ENCODE peak calls at places on chromosomes 12 and 14, in nine cellular contexts. K, F, L, E, T, P, Q, H and U are unnamed samples.

GRCh38 chr14:61178226-61179060 is 102.7 kb downstream of the TMEM30B start:
- DNase-seq in T (no peak), H (peak), F (peak), K (no peak), L (no peak), P (peak), E (peak), Q (no peak), U (no peak)

GRCh38 chr14:68466491-68466977 is 326.3 kb downstream of the ZFP36L1 start:
- DNase-seq in E (peak), T (no peak), K (no peak), F (peak), H (peak), P (peak), L (no peak), Q (no peak), U (no peak)

GRCh38 chr12:22100952-22101748 is 55.1 kb downstream of the CMAS start:
- DNase-seq in F (peak), T (no peak), E (peak), P (peak), K (peak), L (peak), Q (no peak), H (peak), U (peak)

GRCh38 chr12:27999970-28000369 is 27.4 kb upstream of the PTHLH start:
- DNase-seq in F (no peak), K (no peak), T (no peak), L (no peak), Q (no peak), H (no peak), P (no peak), E (no peak), U (no peak)

GRCh38 chr14:76546426-76547221 is 170.7 kb downstream of the ESRRB start:
- DNase-seq in K (no peak), T (peak), L (peak), F (no peak), Q (no peak), E (no peak), P (no peak), H (peak), U (no peak)

GRCh38 chr14:89139404-89140247 is 277.4 kb downstream of the FOXN3 start:
- DNase-seq in H (peak), Q (no peak), L (no peak), E (no peak), K (no peak), F (no peak), P (no peak), T (no peak), U (peak)

GRCh38 chr12:32471601-32472001 is 72.2 kb downstream of the FGD4 start:
- DNase-seq in K (no peak), H (no peak), T (no peak), L (no peak), Q (no peak), P (no peak), F (peak), E (no peak), U (no peak)

GRCh38 chr14:24092110-24092959 is 1.8 kb upstream of the PCK2 start:
- DNase-seq in E (no peak), Q (no peak), H (no peak), L (no peak), K (no peak), T (no peak), F (no peak), P (peak), U (peak)

GRCh38 chr14:28759658-28760313 is 6.8 kb upstream of the FOXG1 start:
- DNase-seq in T (no peak), E (no peak), Q (no peak), P (no peak), F (no peak), H (no peak), K (no peak), L (no peak), U (no peak)

GRCh38 chr12:93536766-93537515 is 35.5 kb upstream of the SOCS2 start:
- DNase-seq in E (no peak), Q (no peak), L (no peak), K (peak), P (no peak), F (no peak), T (no peak), H (no peak), U (no peak)

GRCh38 chr12:8035440-8036010 is 3.0 kb downstream of the FOXJ2 start:
- DNase-seq in E (peak), K (no peak), F (no peak), L (no peak), H (no peak), Q (no peak), T (no peak), P (no peak), U (no peak)

GRCh38 chr12:65993173-65993572 is 137.4 kb downstream of the LLPH start:
- DNase-seq in P (no peak), K (no peak), L (no peak), E (no peak), Q (no peak), T (no peak), H (no peak), F (no peak), U (no peak)

GRCh38 chr14:102923201-102923919 is 897 bp downstream of the AMN start:
- DNase-seq in L (no peak), H (no peak), F (no peak), K (no peak), E (no peak), T (no peak), P (no peak), Q (no peak), U (no peak)

GRCh38 chr14:78848234-78848820 is 678.2 kb downstream of the NRXN3 start:
- DNase-seq in E (peak), H (peak), F (peak), P (no peak), K (no peak), L (peak), Q (peak), T (peak), U (peak)

GRCh38 chr14:51627313-51627712 is 24.4 kb upstream of the FRMD6 start:
- DNase-seq in Q (no peak), K (no peak), P (no peak), F (no peak), H (no peak), L (no peak), T (no peak), E (no peak), U (no peak)

GRCh38 chr14:83491091-83491490 is 1957.4 kb upstream of the SEL1L start:
- DNase-seq in E (no peak), K (no peak), L (no peak), P (no peak), H (no peak), Q (no peak), F (no peak), T (no peak), U (no peak)

GRCh38 chr12:49539406-49540228 is 787 bp downstream of the KCNH3 start:
- DNase-seq in E (no peak), L (no peak), F (no peak), H (no peak), K (no peak), Q (no peak), P (no peak), T (no peak), U (no peak)

GRCh38 chr12:120684523-120684932 is 2.4 kb upstream of the MLEC start:
- DNase-seq in Q (no peak), L (no peak), E (peak), P (no peak), T (no peak), F (no peak), K (no peak), H (peak), U (no peak)

GRCh38 chr12:21065845-21066244 is 65.1 kb upstream of the SLCO1B1 start:
- DNase-seq in P (no peak), T (no peak), K (no peak), F (no peak), E (no peak), L (no peak), H (no peak), Q (no peak), U (peak)

GRCh38 chr12:105334568-105334967 is 4.1 kb downstream of the C12orf75 start:
- DNase-seq in P (no peak), K (no peak), T (no peak), F (peak), Q (no peak), H (peak), L (no peak), E (no peak), U (no peak)

GRCh38 chr12:109723311-109723791 is 9.7 kb downstream of the FAM222A start:
- DNase-seq in H (no peak), F (no peak), T (no peak), K (no peak), Q (peak), L (no peak), E (no peak), P (no peak), U (peak)

GRCh38 chr12:131333621-131334440 is 377.1 kb upstream of the SFSWAP start:
- DNase-seq in T (no peak), Q (no peak), K (no peak), P (no peak), L (no peak), H (no peak), F (no peak), E (no peak), U (no peak)

GRCh38 chr12:113524495-113524894 is 52.8 kb upstream of the LHX5 start:
- DNase-seq in L (no peak), F (no peak), K (no peak), H (no peak), E (no peak), P (no peak), Q (no peak), T (no peak), U (no peak)

GRCh38 chr14:59187802-59188460 is 536 bp upstream of the DAAM1 start:
- DNase-seq in E (no peak), L (peak), T (peak), H (peak), P (peak), K (peak), F (no peak), Q (peak), U (no peak)

GRCh38 chr14:68549966-68550705 is 242.7 kb downstream of the ZFP36L1 start:
- DNase-seq in Q (no peak), E (no peak), K (no peak), L (no peak), T (no peak), H (no peak), P (no peak), F (peak), U (no peak)

GRCh38 chr14:75821828-75822521 is 159.8 kb downstream of the TGFB3 start:
- DNase-seq in P (no peak), Q (no peak), T (no peak), L (no peak), E (peak), K (no peak), H (no peak), F (peak), U (no peak)

GRCh38 chr12:124862768-124863408 is 776 bp downstream of the SCARB1 start:
- DNase-seq in T (no peak), E (no peak), H (no peak), K (peak), P (no peak), F (peak), L (no peak), Q (peak), U (no peak)

GRCh38 chr12:93704122-93704521 is 26.9 kb downstream of the CRADD start:
- DNase-seq in P (no peak), T (no peak), E (no peak), F (peak), K (no peak), H (no peak), Q (no peak), L (no peak), U (peak)

GRCh38 chr14:81315344-81315743 is 84.8 kb downstream of the STON2 start:
- DNase-seq in E (no peak), K (no peak), F (no peak), T (no peak), H (no peak), Q (no peak), L (no peak), P (no peak), U (no peak)

GRCh38 chr14:102827716-102828115 is 50.5 kb downstream of the TRAF3 start:
- DNase-seq in E (no peak), Q (no peak), K (no peak), H (no peak), T (no peak), P (no peak), L (no peak), F (peak), U (no peak)

GRCh38 chr12:121576851-121577391 is 3.9 kb downstream of the KDM2B start:
- DNase-seq in Q (no peak), L (peak), F (peak), P (no peak), T (no peak), H (peak), K (no peak), E (peak), U (no peak)

GRCh38 chr14:89956294-89957009 is 725 bp downstream of the TDP1 start:
- DNase-seq in F (peak), Q (no peak), E (peak), P (peak), H (peak), T (peak), K (peak), L (peak), U (no peak)

GRCh38 chr12:48040294-48040820 is 36.1 kb upstream of the COL2A1 start:
- DNase-seq in L (no peak), E (no peak), P (no peak), H (no peak), T (no peak), K (no peak), F (no peak), Q (no peak), U (no peak)

GRCh38 chr14:105876158-105876557 is 349.8 kb downstream of the TMEM121 start:
- DNase-seq in F (no peak), E (no peak), L (no peak), K (no peak), Q (no peak), P (peak), H (no peak), T (no peak), U (no peak)

GRCh38 chr12:14410841-14411569 is 45.5 kb downstream of the ATF7IP start:
- DNase-seq in F (no peak), K (no peak), L (no peak), Q (no peak), E (peak), T (no peak), H (peak), P (no peak), U (no peak)

GRCh38 chr12:133080051-133080618 is 588 bp upstream of the ZNF140 start:
- DNase-seq in Q (peak), H (peak), P (peak), T (peak), E (peak), L (peak), F (peak), K (peak), U (peak)
- TF ChIP-seq CTCF in Q (no peak), H (peak), P (no peak), T (no peak), E (no peak), L (no peak), F (no peak), K (no peak), U (no peak)

DNA sequence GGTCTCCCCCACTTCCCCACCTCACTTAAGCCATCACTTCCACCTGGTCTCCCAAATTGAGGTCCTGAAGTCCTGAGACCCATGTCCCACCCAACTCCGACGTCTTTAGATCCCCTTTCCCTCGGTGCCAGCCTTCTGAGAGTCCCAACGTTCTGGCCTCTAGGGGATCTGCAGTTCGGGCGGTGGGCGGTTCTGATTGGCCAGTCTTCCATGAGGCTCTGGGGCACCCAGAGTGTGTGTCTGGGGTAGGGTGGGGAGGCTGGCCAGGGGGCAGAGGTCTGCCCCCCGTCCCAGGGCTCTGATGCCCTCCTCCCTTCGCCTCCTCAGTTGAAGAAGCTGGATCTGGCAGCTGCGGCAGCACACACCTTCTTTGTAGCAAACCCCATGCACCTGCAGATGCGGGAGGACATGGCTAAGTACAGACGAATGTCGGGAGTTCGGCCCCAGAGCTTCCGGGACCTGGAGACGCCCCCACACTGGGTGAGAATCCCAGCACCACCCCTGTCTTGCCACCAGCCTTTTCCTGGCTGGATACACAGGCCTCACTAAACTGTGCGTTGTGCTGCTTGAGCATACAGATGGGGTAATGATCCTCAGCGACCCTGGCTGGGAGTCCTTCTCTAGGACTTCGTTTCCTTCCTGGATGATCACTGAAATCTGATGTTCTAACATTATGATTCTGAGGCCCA is 1.5 kb downstream of the P3H3 start:
- DNase-seq in T (peak), K (peak), Q (no peak), F (no peak), H (peak), E (no peak), P (no peak), L (no peak), U (no peak)
- TF ChIP-seq CTCF in T (no peak), K (no peak), Q (no peak), F (no peak), H (peak), E (no peak), P (no peak), L (peak), U (no peak)

GRCh38 chr12:51913071-51914033 is 6.0 kb downstream of the ACVRL1 start:
- DNase-seq in P (no peak), L (no peak), K (no peak), Q (no peak), T (no peak), E (no peak), H (no peak), F (no peak), U (no peak)
- TF ChIP-seq CTCF in P (no peak), L (no peak), K (no peak), Q (no peak), T (no peak), E (no peak), H (peak), F (no peak), U (no peak)

GRCh38 chr12:12974211-12974610 is 22.2 kb upstream of the GPRC5D start:
- DNase-seq in L (no peak), E (no peak), H (no peak), T (no peak), F (no peak), K (no peak), P (no peak), Q (no peak), U (no peak)

GRCh38 chr12:12976366-12976765 is 23.7 kb downstream of the HEBP1 start:
- DNase-seq in F (peak), P (peak), T (no peak), K (no peak), L (no peak), Q (no peak), E (peak), H (peak), U (no peak)

GRCh38 chr12:12973019-12973418 is 21.0 kb upstream of the GPRC5D start:
- DNase-seq in T (no peak), H (no peak), L (no peak), F (no peak), Q (no peak), E (no peak), K (no peak), P (no peak), U (no peak)

GRCh38 chr12:12977231-12977630 is 22.8 kb downstream of the HEBP1 start:
- DNase-seq in Q (no peak), H (no peak), F (no peak), E (no peak), P (no peak), T (no peak), L (no peak), K (no peak), U (no peak)

GRCh38 chr12:12975322-12976077 is 23.5 kb upstream of the GPRC5D start:
- DNase-seq in L (no peak), T (no peak), H (peak), Q (peak), F (peak), E (no peak), P (peak), K (no peak), U (no peak)
- TF ChIP-seq CTCF in L (no peak), T (no peak), H (peak), Q (peak), F (peak), E (peak), P (peak), K (no peak), U (peak)

GRCh38 chr12:41365653-41366131 is 177.6 kb downstream of the PDZRN4 start:
- DNase-seq in E (no peak), T (no peak), H (no peak), P (no peak), F (no peak), L (no peak), K (no peak), Q (no peak), U (no peak)

GRCh38 chr12:41364211-41364610 is 176.1 kb downstream of the PDZRN4 start:
- DNase-seq in K (no peak), F (no peak), P (no peak), T (no peak), H (no peak), L (no peak), Q (no peak), E (no peak), U (no peak)

GRCh38 chr12:41362511-41362910 is 174.4 kb downstream of the PDZRN4 start:
- DNase-seq in H (no peak), L (no peak), T (no peak), K (no peak), P (no peak), E (no peak), Q (no peak), F (no peak), U (no peak)

DNA sequence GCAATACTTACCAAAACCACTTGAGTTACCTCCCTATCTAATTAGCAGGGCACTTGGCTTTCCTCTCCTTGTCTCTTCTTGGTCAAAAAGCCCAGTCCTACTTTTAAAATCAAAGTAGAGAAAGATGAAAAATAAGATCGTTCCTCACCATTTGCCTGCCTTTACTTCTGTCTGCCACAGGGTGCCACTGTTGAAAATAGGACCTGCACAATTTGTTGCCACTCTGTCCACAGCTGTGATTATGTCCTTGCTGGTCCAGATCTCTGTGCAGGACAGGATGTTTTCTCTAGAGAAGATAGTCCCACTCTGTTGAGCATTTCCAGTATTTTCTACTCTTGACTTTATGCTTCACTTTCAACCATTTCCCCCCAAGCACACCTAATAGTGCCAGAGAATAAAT is 179.9 kb downstream of the PDZRN4 start:
- DNase-seq in F (no peak), P (no peak), H (peak), K (no peak), E (no peak), T (no peak), L (no peak), Q (no peak), U (no peak)
- TF ChIP-seq CTCF in F (no peak), P (no peak), H (peak), K (no peak), E (peak), T (no peak), L (peak), Q (no peak), U (peak)

GRCh38 chr14:65939184-65939583 is 526.7 kb downstream of the FUT8 start:
- DNase-seq in F (no peak), T (no peak), L (no peak), P (no peak), H (no peak), Q (no peak), K (no peak), E (no peak), U (no peak)

GRCh38 chr14:65941091-65941490 is 528.6 kb downstream of the FUT8 start:
- DNase-seq in T (no peak), Q (no peak), P (no peak), E (no peak), L (no peak), K (no peak), F (no peak), H (no peak), U (no peak)

GRCh38 chr14:65938738-65939137 is 526.2 kb downstream of the FUT8 start:
- DNase-seq in H (no peak), F (no peak), E (no peak), T (no peak), L (no peak), Q (no peak), P (no peak), K (no peak), U (no peak)

GRCh38 chr14:65937804-65938316 is 525.3 kb downstream of the FUT8 start:
- DNase-seq in L (no peak), P (no peak), E (no peak), F (no peak), H (no peak), Q (no peak), K (no peak), T (no peak), U (no peak)

GRCh38 chr14:65940056-65940735 is 527.7 kb downstream of the FUT8 start:
- DNase-seq in Q (no peak), E (no peak), H (no peak), P (no peak), T (no peak), L (peak), F (no peak), K (no peak), U (peak)
- TF ChIP-seq CTCF in Q (no peak), E (no peak), H (peak), P (no peak), T (peak), L (peak), F (no peak), K (no peak), U (peak)

DNA sequence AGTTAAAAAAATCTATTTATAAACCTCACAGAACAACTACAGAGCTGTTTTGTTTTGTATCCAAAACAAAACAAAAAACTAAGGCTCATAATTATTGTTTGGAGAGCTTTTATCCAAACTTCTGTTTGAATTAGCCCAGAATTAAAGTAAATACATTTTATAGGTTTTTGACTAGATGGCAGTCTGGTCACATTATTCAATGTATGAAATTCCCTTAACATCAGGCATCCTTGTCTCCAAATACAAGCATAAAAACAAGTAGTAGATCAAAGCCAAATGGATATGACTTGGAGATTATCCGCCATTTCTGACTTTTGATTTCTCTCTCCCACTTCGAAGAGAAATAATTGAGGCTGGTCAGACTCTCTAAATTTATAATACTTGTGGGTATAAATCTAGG is 63.5 kb downstream of the SLC38A1 start:
- DNase-seq in P (no peak), T (no peak), H (no peak), Q (no peak), F (peak), L (no peak), E (no peak), K (no peak), U (no peak)
- TF ChIP-seq CTCF in P (no peak), T (no peak), H (no peak), Q (no peak), F (no peak), L (no peak), E (no peak), K (no peak), U (peak)